ENCODE peak calls at places on chromosomes 1 and 21, in eight cellular contexts. S is testis, T is lower leg skin, X is HCT116, Y is tibial nerve, J is IMR-90, M is right lobe of liver, W is HepG2. N is an unnamed sample.

GRCh38 chr1:110338200-110339039 is 757 bp upstream of the RBM15 start:
- DNase-seq in S (peak), X (peak), T (peak), J (no peak), Y (peak), W (peak), M (peak), N (peak)

GRCh38 chr1:157193219-157193618 is 55.0 kb upstream of the ETV3 start:
- DNase-seq in S (no peak), T (no peak), M (no peak), Y (no peak), X (no peak), J (no peak), W (no peak), N (no peak)

GRCh38 chr1:44485229-44485932 is 80.3 kb downstream of the RNF220 start:
- DNase-seq in X (no peak), M (no peak), W (no peak), Y (no peak), J (peak), S (no peak), T (no peak), N (no peak)

GRCh38 chr1:115373305-115373704 is 35.3 kb upstream of the NGF start:
- DNase-seq in S (no peak), J (peak), T (no peak), M (no peak), Y (no peak), W (no peak), X (no peak), N (no peak)

GRCh38 chr1:94335950-94336349 is 82.2 kb upstream of the ABCD3 start:
- DNase-seq in S (peak), X (peak), T (peak), W (peak), J (peak), M (peak), Y (peak), N (peak)

GRCh38 chr1:91775227-91775626 is 110.7 kb downstream of the TGFBR3 start:
- DNase-seq in J (no peak), S (no peak), W (no peak), M (no peak), X (no peak), Y (no peak), T (no peak), N (no peak)

GRCh38 chr1:230191839-230192238 is 124.8 kb downstream of the GALNT2 start:
- DNase-seq in X (no peak), W (no peak), Y (no peak), S (no peak), J (no peak), M (no peak), T (peak), N (no peak)

GRCh38 chr21:36780861-36781260 is 81.9 kb downstream of the SIM2 start:
- DNase-seq in T (no peak), W (no peak), Y (no peak), X (no peak), S (no peak), M (no peak), J (no peak), N (no peak)

GRCh38 chr1:200428482-200429205 is 18.8 kb upstream of the ZNF281 start:
- DNase-seq in T (no peak), M (no peak), Y (no peak), S (no peak), W (no peak), X (no peak), J (peak), N (no peak)

GRCh38 chr1:186054013-186054412 is 319.8 kb downstream of the HMCN1 start:
- DNase-seq in W (no peak), X (no peak), T (no peak), M (no peak), Y (no peak), S (no peak), J (no peak), N (no peak)

GRCh38 chr1:218353656-218354055 is 8.5 kb downstream of the TGFB2 start:
- DNase-seq in Y (no peak), S (no peak), J (no peak), T (no peak), W (no peak), X (no peak), M (no peak), N (peak)

GRCh38 chr21:16708431-16708830 is 804.4 kb upstream of the CXADR start:
- DNase-seq in S (no peak), M (no peak), W (no peak), J (peak), X (no peak), Y (no peak), T (no peak), N (no peak)

GRCh38 chr1:42743302-42744029 is 3.4 kb upstream of the CLDN19 start:
- DNase-seq in Y (no peak), J (no peak), M (no peak), T (peak), S (no peak), X (no peak), W (no peak), N (no peak)

GRCh38 chr1:11684070-11684469 is 3.1 kb upstream of the MAD2L2 start:
- DNase-seq in Y (no peak), T (no peak), S (no peak), W (no peak), M (no peak), X (no peak), J (no peak), N (no peak)

GRCh38 chr1:937521-937920 is 13.8 kb downstream of the SAMD11 start:
- DNase-seq in M (no peak), Y (no peak), S (no peak), J (no peak), X (no peak), W (no peak), T (no peak), N (no peak)

GRCh38 chr1:247437551-247438535 is 20.1 kb downstream of the OR2B11 start:
- DNase-seq in T (no peak), X (no peak), S (no peak), J (no peak), M (no peak), W (no peak), Y (no peak), N (peak)

GRCh38 chr1:110164951-110165350 is 14.7 kb downstream of the SLC6A17 start:
- DNase-seq in W (no peak), X (no peak), S (no peak), M (no peak), T (no peak), J (no peak), Y (no peak), N (no peak)

GRCh38 chr1:1777510-1777909 is 760 bp downstream of the NADK start:
- DNase-seq in T (peak), X (peak), W (no peak), Y (peak), J (no peak), M (no peak), S (peak), N (no peak)

GRCh38 chr1:96834986-96835385 is 113.4 kb downstream of the PTBP2 start:
- DNase-seq in X (no peak), Y (no peak), T (no peak), S (no peak), W (no peak), M (no peak), J (no peak), N (no peak)

GRCh38 chr1:223702735-223703667 is 9.3 kb upstream of the CAPN2 start:
- DNase-seq in J (peak), M (no peak), S (no peak), T (peak), W (no peak), Y (no peak), X (no peak), N (no peak)

GRCh38 chr21:26127918-26128317 is 42.7 kb downstream of the APP start:
- DNase-seq in X (no peak), J (peak), S (peak), M (peak), W (no peak), Y (no peak), T (no peak), N (no peak)

GRCh38 chr21:27206368-27206982 is 239.6 kb upstream of the ADAMTS5 start:
- DNase-seq in M (no peak), X (no peak), W (no peak), Y (no peak), J (peak), S (no peak), T (no peak), N (no peak)

GRCh38 chr1:223364685-223365382 is 858 bp upstream of the SUSD4 start:
- DNase-seq in T (no peak), M (no peak), Y (no peak), W (no peak), X (no peak), J (no peak), S (peak), N (peak)

GRCh38 chr1:176691251-176692228 is 228.6 kb downstream of the PAPPA2 start:
- DNase-seq in X (peak), W (peak), S (peak), T (no peak), M (no peak), Y (no peak), J (peak), N (peak)

GRCh38 chr1:213738658-213739057 is 249.1 kb upstream of the PROX1 start:
- DNase-seq in T (no peak), J (no peak), S (no peak), W (no peak), Y (no peak), X (no peak), M (no peak), N (no peak)

GRCh38 chr21:30336596-30336995 is 898 bp downstream of the KRTAP27-1 start:
- DNase-seq in T (no peak), M (no peak), J (no peak), Y (no peak), W (no peak), S (no peak), X (no peak), N (no peak)

GRCh38 chr1:95126366-95126765 is 9.2 kb downstream of the TLCD4 start:
- DNase-seq in W (no peak), S (no peak), T (no peak), M (no peak), Y (no peak), J (no peak), X (no peak), N (no peak)

GRCh38 chr1:183080406-183080805 is 57.2 kb downstream of the LAMC1 start:
- DNase-seq in J (peak), Y (no peak), S (no peak), M (no peak), W (no peak), X (no peak), T (no peak), N (no peak)

GRCh38 chr1:224266105-224266935 is 63.7 kb downstream of the NVL start:
- DNase-seq in W (no peak), J (no peak), T (no peak), X (no peak), M (no peak), Y (no peak), S (no peak), N (no peak)

GRCh38 chr1:247914941-247915662 is 5.0 kb upstream of the OR2T8 start:
- DNase-seq in W (no peak), J (no peak), X (no peak), Y (no peak), T (no peak), S (no peak), M (no peak), N (peak)

GRCh38 chr1:156726549-156727226 is 1.6 kb upstream of the METTL25B start:
- DNase-seq in T (peak), M (no peak), J (peak), X (peak), W (peak), S (peak), Y (no peak), N (peak)

GRCh38 chr1:24309762-24310485 is 9.2 kb upstream of the GRHL3 start:
- DNase-seq in W (no peak), X (no peak), T (no peak), M (no peak), J (peak), S (no peak), Y (no peak), N (no peak)

GRCh38 chr1:119783354-119784126 is 14.8 kb upstream of the HMGCS2 start:
- DNase-seq in Y (no peak), T (no peak), J (peak), X (no peak), S (no peak), W (peak), M (no peak), N (no peak)

GRCh38 chr1:61004269-61005003 is 77.9 kb upstream of the NFIA start:
- DNase-seq in M (no peak), X (no peak), T (no peak), S (no peak), Y (no peak), J (no peak), W (no peak), N (no peak)

GRCh38 chr1:87167855-87168630 is 160.6 kb upstream of the LMO4 start:
- DNase-seq in S (no peak), T (no peak), J (no peak), M (no peak), W (no peak), X (no peak), Y (no peak), N (no peak)
- H3K4me3 ChIP-seq in S (no peak), T (no peak), J (no peak), M (no peak), W (no peak), X (no peak), Y (no peak), N (no peak)

GRCh38 chr1:40385437-40386310 is 12.1 kb downstream of the SMAP2 start:
- DNase-seq in J (no peak), Y (no peak), W (no peak), X (no peak), T (no peak), M (no peak), S (no peak), N (no peak)
- TF ChIP-seq POLR2A in J (no peak), Y (no peak), W (no peak), X (no peak), T (no peak), M (peak), S (no peak), N (no peak)

GRCh38 chr1:3650248-3651010 is 526 bp upstream of the WRAP73 start:
- DNase-seq in M (no peak), J (no peak), T (no peak), Y (no peak), X (no peak), S (no peak), W (no peak), N (no peak)
- H3K4me3 ChIP-seq in M (no peak), J (no peak), T (no peak), Y (peak), X (peak), S (no peak), W (no peak), N (peak)

DNA sequence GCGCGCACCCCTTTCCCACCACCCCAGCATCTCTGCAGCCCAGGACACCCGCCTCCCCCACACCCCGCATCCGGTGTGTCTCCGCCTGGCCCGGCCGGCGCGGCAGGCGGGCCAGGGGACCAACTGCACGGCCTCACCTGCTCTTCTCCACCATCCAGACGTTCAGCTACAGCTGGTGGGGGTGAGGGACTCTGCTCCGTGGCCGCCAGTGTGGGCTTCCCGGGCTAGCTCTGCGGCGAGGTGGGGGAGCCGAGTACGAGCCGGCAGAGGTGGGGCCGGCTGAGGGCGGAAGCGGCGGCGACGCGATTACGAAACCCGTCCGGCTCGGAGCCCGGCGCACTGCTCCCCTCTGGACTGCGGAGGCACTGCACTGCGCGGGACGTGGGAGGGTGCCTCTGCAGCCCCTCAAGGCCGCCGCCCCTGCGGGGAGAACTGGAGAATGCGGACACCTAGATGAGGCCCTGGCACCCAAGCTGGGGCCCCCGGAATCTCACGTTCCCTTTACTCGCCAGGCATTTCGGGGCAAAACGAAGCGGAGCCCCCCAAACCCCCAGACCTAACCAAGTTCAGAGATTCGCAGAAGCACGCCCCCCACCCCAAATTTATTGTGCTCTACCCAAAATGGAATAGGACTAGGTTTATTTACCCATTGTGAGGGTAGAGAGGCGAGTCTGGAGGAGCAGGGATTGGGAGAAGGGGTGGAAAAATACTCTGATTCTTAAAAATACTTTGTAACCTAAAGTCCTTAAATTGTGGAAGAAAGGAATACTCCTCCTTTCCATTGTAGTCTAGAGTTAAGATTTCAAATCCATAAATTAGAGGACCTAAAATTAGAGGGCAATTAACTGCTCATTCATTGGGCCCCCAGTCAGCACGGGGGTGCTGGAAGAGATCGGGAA is at the start of gene CDC42SE1:
- DNase-seq in W (peak), Y (peak), X (peak), M (peak), T (peak), J (peak), S (peak), N (peak)
- TF ChIP-seq POLR2A in W (peak), Y (peak), X (peak), M (peak), T (no peak), J (peak), S (no peak), N (peak)

GRCh38 chr1:113934006-113934405 is 4.9 kb downstream of the HIPK1 start:
- DNase-seq in Y (no peak), X (no peak), W (no peak), J (no peak), T (no peak), M (no peak), S (no peak), N (no peak)
- H3K4me3 ChIP-seq in Y (no peak), X (no peak), W (no peak), J (no peak), T (no peak), M (no peak), S (no peak), N (no peak)

GRCh38 chr21:44870748-44871495 is 2.6 kb downstream of the PTTG1IP start:
- DNase-seq in M (peak), X (peak), J (no peak), Y (no peak), S (peak), W (peak), T (no peak), N (peak)

GRCh38 chr21:44868707-44869106 is 4.8 kb downstream of the PTTG1IP start:
- DNase-seq in W (no peak), Y (no peak), J (no peak), M (peak), T (no peak), S (no peak), X (no peak), N (no peak)

GRCh38 chr21:44867999-44868700 is 5.3 kb downstream of the PTTG1IP start:
- DNase-seq in X (no peak), S (no peak), J (no peak), W (no peak), Y (no peak), T (no peak), M (no peak), N (no peak)

GRCh38 chr21:44871576-44872265 is 1.8 kb downstream of the PTTG1IP start:
- DNase-seq in W (peak), T (no peak), M (peak), Y (no peak), J (peak), X (no peak), S (peak), N (no peak)

DNA sequence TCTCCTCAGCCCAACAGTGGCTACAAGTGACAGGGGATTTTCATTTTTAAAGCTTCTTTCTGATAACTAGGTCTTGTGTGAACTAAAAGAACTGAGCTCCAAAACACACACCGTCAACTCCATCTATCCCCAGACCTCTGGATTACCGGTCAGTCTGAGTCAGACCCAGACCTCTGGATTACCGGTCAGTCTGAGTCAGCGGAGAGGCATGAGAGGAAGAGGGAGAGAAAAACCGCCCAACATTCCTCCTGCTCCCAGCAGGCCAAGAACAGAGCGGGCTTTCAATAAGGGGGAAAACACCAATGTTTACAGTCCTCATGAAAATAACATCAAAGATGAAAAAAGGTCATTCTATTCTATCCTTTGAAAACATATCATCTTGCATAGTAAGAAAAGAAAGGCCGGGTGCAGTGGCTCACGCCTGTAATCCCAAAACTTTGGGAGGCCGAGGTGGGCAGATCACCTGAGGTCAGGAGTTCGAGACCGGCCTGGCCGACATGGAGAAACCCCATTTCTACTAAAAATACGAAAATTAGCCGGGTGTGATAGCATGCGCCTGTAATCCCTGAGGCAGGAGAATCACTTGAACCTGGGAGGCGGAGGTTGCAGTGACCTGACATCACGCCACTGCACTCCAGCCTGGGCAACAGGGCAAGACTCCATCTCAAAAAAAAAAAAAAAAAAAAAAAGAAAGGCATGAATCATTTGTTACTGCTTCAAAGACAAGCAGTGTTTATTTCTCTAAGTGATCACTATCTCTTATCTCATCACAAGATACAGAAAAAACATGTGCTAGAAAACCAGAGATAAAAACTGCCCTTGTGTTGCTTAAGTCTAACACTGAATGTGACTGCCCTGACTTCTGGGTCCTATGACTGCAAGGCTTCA is 3.4 kb downstream of the PTTG1IP start:
- DNase-seq in J (peak), M (peak), S (peak), Y (no peak), T (no peak), X (peak), W (peak), N (peak)
- TF ChIP-seq POLR2A in J (no peak), M (no peak), S (no peak), Y (peak), T (no peak), X (no peak), W (no peak), N (no peak)

DNA sequence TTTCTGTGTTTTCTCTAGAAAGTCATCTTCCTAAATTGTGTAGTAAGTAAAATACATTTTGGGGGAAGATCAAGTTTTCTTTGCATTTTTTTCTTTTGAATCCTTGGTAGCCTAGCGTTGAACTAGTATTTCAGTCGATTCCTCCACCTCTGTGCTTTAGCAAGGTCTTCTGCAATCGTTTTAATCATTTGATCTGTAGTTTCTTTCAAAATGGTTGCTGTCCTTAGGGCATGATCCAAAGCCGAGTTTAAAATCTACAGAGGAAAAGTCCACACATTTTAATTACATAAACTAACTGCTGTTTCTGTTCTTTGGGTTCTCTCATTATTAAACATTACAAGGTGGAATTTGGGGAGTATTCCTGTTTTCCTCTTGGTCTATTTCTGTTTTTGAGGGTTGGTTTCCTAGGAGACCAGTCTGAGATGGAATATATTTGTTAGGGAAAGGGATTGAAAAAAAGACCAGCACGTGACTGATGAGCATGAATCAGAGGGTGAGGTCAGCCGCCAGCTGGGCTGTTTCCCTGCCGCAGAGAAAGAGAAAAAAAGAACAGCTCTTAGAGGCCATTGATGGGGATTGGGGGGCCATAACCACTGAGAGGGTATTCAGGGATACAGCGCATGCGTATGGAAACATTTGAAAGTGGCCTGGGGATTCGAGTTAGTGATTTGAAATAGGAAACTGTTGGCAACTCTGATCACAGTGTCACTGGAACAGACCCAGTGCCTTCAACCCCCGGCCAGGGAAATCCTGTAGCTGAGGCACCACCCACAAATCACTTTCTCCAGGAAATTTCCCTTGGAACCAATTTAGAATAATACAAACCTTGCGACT is 40.6 kb downstream of the AKNAD1 start:
- DNase-seq in W (peak), Y (peak), T (peak), J (peak), X (no peak), M (peak), S (peak), N (peak)
- H3K4me3 ChIP-seq in W (peak), Y (peak), T (no peak), J (no peak), X (no peak), M (no peak), S (no peak), N (peak)

N was measured in thyroid gland.